ENCODE peak calls at places on chromosomes 12 and 14, in five cellular contexts. One of them, this sample, is unnamed.

GRCh38 chr12:119061208-119061796 is 80.0 kb downstream of the SRRM4 start:
- DNase-seq in kidney: peak
- DNase-seq in Caco-2: peak
- DNase-seq in glutamatergic neuron: no peak
- DNase-seq in activated B cell treated with CpG ODN at 0.5 μM for 24 hours: no peak
- DNase-seq in this sample: no peak

GRCh38 chr12:114616081-114616480 is 67.9 kb downstream of the TBX3 start:
- DNase-seq in kidney: no peak
- DNase-seq in Caco-2: no peak
- DNase-seq in glutamatergic neuron: no peak
- DNase-seq in activated B cell treated with CpG ODN at 0.5 μM for 24 hours: no peak
- DNase-seq in this sample: no peak

GRCh38 chr14:33455998-33456397 is 494.9 kb downstream of the EGLN3 start:
- DNase-seq in kidney: no peak
- DNase-seq in Caco-2: no peak
- DNase-seq in glutamatergic neuron: no peak
- DNase-seq in activated B cell treated with CpG ODN at 0.5 μM for 24 hours: no peak
- DNase-seq in this sample: no peak

GRCh38 chr14:28756896-28757570 is 9.6 kb upstream of the FOXG1 start:
- DNase-seq in kidney: no peak
- DNase-seq in Caco-2: no peak
- DNase-seq in glutamatergic neuron: peak
- DNase-seq in activated B cell treated with CpG ODN at 0.5 μM for 24 hours: no peak
- DNase-seq in this sample: no peak

GRCh38 chr12:53345486-53346195 is 9.5 kb upstream of the SP7 start:
- DNase-seq in kidney: peak
- DNase-seq in Caco-2: no peak
- DNase-seq in glutamatergic neuron: peak
- DNase-seq in activated B cell treated with CpG ODN at 0.5 μM for 24 hours: no peak
- DNase-seq in this sample: no peak

GRCh38 chr14:88749139-88749538 is 43.6 kb downstream of the EML5 start:
- DNase-seq in kidney: no peak
- DNase-seq in Caco-2: no peak
- DNase-seq in glutamatergic neuron: no peak
- DNase-seq in activated B cell treated with CpG ODN at 0.5 μM for 24 hours: no peak
- DNase-seq in this sample: no peak

GRCh38 chr14:74954232-74954946 is 1.0 kb downstream of the PGF start:
- DNase-seq in kidney: no peak
- DNase-seq in Caco-2: no peak
- DNase-seq in glutamatergic neuron: peak
- DNase-seq in activated B cell treated with CpG ODN at 0.5 μM for 24 hours: no peak
- DNase-seq in this sample: no peak

GRCh38 chr12:188910-189621 is 24.9 kb downstream of the SLC6A12 start:
- DNase-seq in kidney: no peak
- DNase-seq in Caco-2: no peak
- DNase-seq in glutamatergic neuron: peak
- DNase-seq in activated B cell treated with CpG ODN at 0.5 μM for 24 hours: peak
- DNase-seq in this sample: peak

GRCh38 chr14:34043627-34044372 is 92.9 kb upstream of the EGLN3 start:
- DNase-seq in kidney: no peak
- DNase-seq in Caco-2: peak
- DNase-seq in glutamatergic neuron: no peak
- DNase-seq in activated B cell treated with CpG ODN at 0.5 μM for 24 hours: no peak
- DNase-seq in this sample: no peak

GRCh38 chr12:2092890-2093289 is 40.1 kb downstream of the CACNA1C start:
- DNase-seq in kidney: no peak
- DNase-seq in Caco-2: no peak
- DNase-seq in glutamatergic neuron: no peak
- DNase-seq in activated B cell treated with CpG ODN at 0.5 μM for 24 hours: no peak
- DNase-seq in this sample: no peak

GRCh38 chr12:106908561-106908960 is 47.1 kb upstream of the TMEM263 start:
- DNase-seq in kidney: no peak
- DNase-seq in Caco-2: no peak
- DNase-seq in glutamatergic neuron: no peak
- DNase-seq in activated B cell treated with CpG ODN at 0.5 μM for 24 hours: no peak
- DNase-seq in this sample: no peak

GRCh38 chr12:115984607-115985006 is 292.9 kb downstream of the MED13L start:
- DNase-seq in kidney: no peak
- DNase-seq in Caco-2: no peak
- DNase-seq in glutamatergic neuron: no peak
- DNase-seq in activated B cell treated with CpG ODN at 0.5 μM for 24 hours: no peak
- DNase-seq in this sample: peak

GRCh38 chr14:75522224-75522764 is at the start of gene BATF:
- DNase-seq in kidney: no peak
- DNase-seq in Caco-2: no peak
- DNase-seq in glutamatergic neuron: no peak
- DNase-seq in activated B cell treated with CpG ODN at 0.5 μM for 24 hours: peak
- DNase-seq in this sample: no peak

GRCh38 chr14:103541944-103542544 is 13.0 kb downstream of the TRMT61A start:
- DNase-seq in kidney: peak
- DNase-seq in Caco-2: no peak
- DNase-seq in glutamatergic neuron: peak
- DNase-seq in activated B cell treated with CpG ODN at 0.5 μM for 24 hours: no peak
- DNase-seq in this sample: no peak
- TF ChIP-seq CTCF in kidney: no peak
- TF ChIP-seq CTCF in Caco-2: no peak
- TF ChIP-seq CTCF in glutamatergic neuron: peak
- TF ChIP-seq CTCF in activated B cell treated with CpG ODN at 0.5 μM for 24 hours: no peak
- TF ChIP-seq CTCF in this sample: no peak

GRCh38 chr14:93911975-93912374 is 15.2 kb upstream of the FAM181A start:
- DNase-seq in kidney: peak
- DNase-seq in Caco-2: no peak
- DNase-seq in glutamatergic neuron: no peak
- DNase-seq in activated B cell treated with CpG ODN at 0.5 μM for 24 hours: no peak
- DNase-seq in this sample: no peak
- TF ChIP-seq CTCF in kidney: no peak
- TF ChIP-seq CTCF in Caco-2: no peak
- TF ChIP-seq CTCF in glutamatergic neuron: no peak
- TF ChIP-seq CTCF in activated B cell treated with CpG ODN at 0.5 μM for 24 hours: no peak
- TF ChIP-seq CTCF in this sample: no peak

DNA sequence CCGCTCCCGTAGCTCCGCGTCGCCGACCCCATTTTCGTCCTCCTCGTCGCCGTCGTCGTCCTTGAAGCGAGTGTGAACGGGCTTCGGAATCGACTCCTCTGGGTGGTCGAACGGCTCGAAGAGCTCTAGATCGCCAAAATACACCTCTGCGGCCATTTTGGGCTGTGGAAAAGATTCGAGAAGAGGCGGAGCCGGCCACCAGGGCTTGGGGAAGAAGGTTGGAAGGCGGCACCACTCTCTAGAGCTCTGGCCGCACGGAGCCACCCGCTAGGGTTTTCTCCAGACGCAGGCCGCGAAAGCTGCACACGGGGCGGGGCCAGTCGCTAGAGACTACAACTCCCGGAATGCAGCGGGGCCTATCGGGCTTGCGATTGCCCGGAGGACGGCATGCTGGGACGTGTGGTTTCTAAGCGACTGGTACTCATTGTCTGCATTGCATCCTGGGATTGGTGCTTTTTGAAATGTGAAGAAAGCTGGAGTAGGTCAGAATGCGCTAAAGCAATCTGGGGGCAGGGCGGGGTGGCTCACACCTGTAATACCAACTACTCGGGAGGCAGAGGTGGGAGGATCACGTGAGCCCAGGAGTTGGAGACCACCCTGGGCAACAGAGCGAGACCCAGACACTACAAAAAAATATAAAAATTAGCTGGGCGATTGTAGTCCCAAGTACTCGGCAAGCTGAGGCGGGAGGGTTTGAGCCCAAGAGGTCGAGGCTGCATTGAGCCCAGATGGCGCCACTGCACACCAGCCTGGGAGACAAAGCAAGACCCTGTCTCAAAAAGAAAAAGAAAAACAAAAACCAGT is at the start of gene ZCCHC8:
- DNase-seq in kidney: peak
- DNase-seq in Caco-2: peak
- DNase-seq in glutamatergic neuron: peak
- DNase-seq in activated B cell treated with CpG ODN at 0.5 μM for 24 hours: peak
- DNase-seq in this sample: peak
- TF ChIP-seq CTCF in kidney: peak
- TF ChIP-seq CTCF in Caco-2: peak
- TF ChIP-seq CTCF in glutamatergic neuron: no peak
- TF ChIP-seq CTCF in activated B cell treated with CpG ODN at 0.5 μM for 24 hours: no peak
- TF ChIP-seq CTCF in this sample: peak

DNA sequence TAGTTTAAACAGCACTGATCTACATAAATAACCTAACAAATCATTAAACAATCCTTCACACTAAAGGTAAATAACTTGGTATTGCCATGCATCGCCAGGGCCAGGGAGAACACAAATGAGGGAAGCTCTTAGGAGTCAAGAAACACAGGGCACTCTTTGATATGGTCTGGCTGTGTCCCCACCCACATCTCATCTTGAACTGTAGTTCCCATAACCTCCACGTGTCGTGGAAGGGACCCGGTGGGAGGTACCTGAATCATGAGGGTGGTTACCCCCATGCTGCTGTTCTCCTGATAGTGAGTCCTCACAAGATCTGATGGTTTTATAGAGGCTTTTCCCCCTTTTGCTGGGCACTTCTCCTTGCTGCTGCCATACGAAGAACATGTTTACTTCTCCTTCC is 17.3 kb downstream of the TMEM132D start:
- DNase-seq in kidney: no peak
- DNase-seq in Caco-2: no peak
- DNase-seq in glutamatergic neuron: no peak
- DNase-seq in activated B cell treated with CpG ODN at 0.5 μM for 24 hours: no peak
- DNase-seq in this sample: no peak
- TF ChIP-seq CTCF in kidney: no peak
- TF ChIP-seq CTCF in Caco-2: no peak
- TF ChIP-seq CTCF in glutamatergic neuron: no peak
- TF ChIP-seq CTCF in activated B cell treated with CpG ODN at 0.5 μM for 24 hours: no peak
- TF ChIP-seq CTCF in this sample: no peak

DNA sequence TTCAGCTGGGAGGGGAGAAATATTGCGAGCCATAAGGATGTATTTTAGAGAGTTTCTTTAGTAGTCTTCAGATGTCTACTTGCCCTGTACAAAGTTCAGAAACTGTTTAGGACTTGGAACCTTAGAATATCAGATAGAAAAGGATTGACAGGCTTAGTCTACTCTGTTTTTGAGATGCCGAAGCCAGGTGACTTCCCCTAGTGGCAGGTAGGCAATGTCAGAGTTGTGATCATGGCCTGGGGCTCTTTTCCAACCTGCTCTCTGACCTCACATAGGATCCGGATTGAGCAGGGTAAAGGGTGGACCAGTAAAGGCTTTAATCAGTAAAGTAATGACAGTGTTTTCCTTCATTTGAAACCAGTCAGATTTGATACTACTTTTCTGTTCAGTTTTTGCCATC is 59.6 kb downstream of the PRKCH start:
- DNase-seq in kidney: no peak
- DNase-seq in Caco-2: peak
- DNase-seq in glutamatergic neuron: no peak
- DNase-seq in activated B cell treated with CpG ODN at 0.5 μM for 24 hours: no peak
- DNase-seq in this sample: no peak
- TF ChIP-seq CTCF in kidney: no peak
- TF ChIP-seq CTCF in Caco-2: peak
- TF ChIP-seq CTCF in glutamatergic neuron: no peak
- TF ChIP-seq CTCF in activated B cell treated with CpG ODN at 0.5 μM for 24 hours: no peak
- TF ChIP-seq CTCF in this sample: no peak

DNA sequence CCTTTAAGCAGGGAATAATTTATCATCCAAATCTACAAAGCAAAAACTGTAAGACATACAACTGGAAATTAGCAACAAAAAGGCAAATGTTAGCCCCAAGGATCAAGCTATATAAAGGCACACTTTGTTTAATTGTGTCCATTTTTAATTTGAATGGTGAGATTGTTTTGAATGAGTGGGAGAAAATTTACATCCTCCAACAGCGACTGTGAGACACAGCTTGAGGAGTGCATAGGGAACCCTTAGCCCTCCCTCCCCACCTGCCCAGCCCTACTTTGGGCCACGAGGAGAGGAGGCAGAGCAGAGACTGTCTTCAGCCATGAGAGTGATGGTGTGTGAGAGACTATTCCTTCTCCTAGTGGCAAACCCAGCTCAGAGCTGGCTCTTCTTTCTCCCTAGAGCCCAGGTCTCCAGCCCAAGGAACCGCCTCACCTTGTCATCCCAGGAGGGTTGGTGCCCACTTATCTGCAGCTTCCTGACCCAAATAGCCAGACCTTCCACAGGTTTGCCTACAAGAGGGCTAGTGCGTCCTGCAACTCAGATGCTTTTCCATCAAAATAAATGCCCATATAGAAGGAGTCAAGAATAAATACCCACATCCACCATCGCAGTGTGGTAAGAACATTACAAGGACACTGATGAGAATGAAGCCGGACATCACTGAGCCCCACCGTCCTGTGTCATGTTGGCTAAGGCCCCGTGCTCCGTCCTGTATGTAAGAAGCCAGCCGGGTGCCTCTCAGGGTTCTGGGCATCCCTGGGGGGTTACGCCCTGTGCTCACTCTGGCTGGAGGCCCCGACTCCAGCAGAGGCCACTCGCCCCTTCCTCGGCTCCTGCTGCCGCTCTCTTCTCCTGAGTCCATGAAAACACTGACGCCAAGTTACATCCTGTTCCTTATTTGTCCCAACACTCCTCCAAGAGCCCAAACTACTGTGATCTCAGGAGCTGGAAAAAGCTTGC is 36.4 kb upstream of the C14orf180 start:
- DNase-seq in kidney: peak
- DNase-seq in Caco-2: no peak
- DNase-seq in glutamatergic neuron: no peak
- DNase-seq in activated B cell treated with CpG ODN at 0.5 μM for 24 hours: no peak
- DNase-seq in this sample: no peak
- TF ChIP-seq CTCF in kidney: no peak
- TF ChIP-seq CTCF in Caco-2: no peak
- TF ChIP-seq CTCF in glutamatergic neuron: no peak
- TF ChIP-seq CTCF in activated B cell treated with CpG ODN at 0.5 μM for 24 hours: no peak
- TF ChIP-seq CTCF in this sample: no peak

This sample was measured in D721Med.